ENCODE peak calls at places on chromosomes 11 and 22, in eight cellular contexts. H is tibial nerve; U is head of caudate nucleus; F is NCI-H1105 treated with DMSO at 0.1 percent for 48 hours; J is EH; P is astrocyte of the spinal cord; B is stimulated activated CD4-positive, alpha-beta T cell treated with anti-CD3 and anti-CD28 coated beads, Interleukin-4, amount 100 ng/mL, for 4 hours; L is IMR-90. X is an unnamed sample.

GRCh38 chr11:60625262-60625661 is 74.2 kb upstream of the MS4A8 start:
- DNase-seq in H (no peak), U (no peak), F (no peak), J (peak), P (peak), B (no peak), L (peak), X (no peak)

GRCh38 chr11:12827929-12828812 is 153.9 kb downstream of the TEAD1 start:
- DNase-seq in H (peak), U (peak), F (peak), J (peak), P (peak), B (no peak), L (peak), X (no peak)

GRCh38 chr11:126304457-126305072 is 705 bp downstream of the DCPS start:
- DNase-seq in H (no peak), U (no peak), F (no peak), J (no peak), P (no peak), B (no peak), L (no peak), X (no peak)

GRCh38 chr11:5304046-5304445 is 2.3 kb upstream of the OR51B4 start:
- DNase-seq in H (no peak), U (no peak), F (no peak), J (peak), P (no peak), B (no peak), L (no peak), X (no peak)

GRCh38 chr11:130636672-130637463 is 188.4 kb downstream of the ADAMTS15 start:
- DNase-seq in H (no peak), U (no peak), F (no peak), J (peak), P (peak), B (no peak), L (peak), X (no peak)

GRCh38 chr11:1572200-1573076 is at the start of gene DUSP8:
- DNase-seq in H (peak), U (peak), F (peak), J (peak), P (peak), B (peak), L (peak), X (peak)

GRCh38 chr11:113949891-113950290 is 25.0 kb upstream of the HTR3A start:
- DNase-seq in H (no peak), U (no peak), F (no peak), J (no peak), P (no peak), B (no peak), L (no peak), X (no peak)

GRCh38 chr22:45341503-45341902 is 31.8 kb downstream of the FAM118A start:
- DNase-seq in H (no peak), U (no peak), F (no peak), J (no peak), P (no peak), B (peak), L (no peak), X (no peak)

GRCh38 chr22:29205598-29206371 is at the start of gene EMID1:
- DNase-seq in H (no peak), U (no peak), F (peak), J (peak), P (no peak), B (no peak), L (peak), X (no peak)

GRCh38 chr11:57094206-57094940 is 87.4 kb upstream of the LRRC55 start:
- DNase-seq in H (no peak), U (no peak), F (no peak), J (peak), P (no peak), B (no peak), L (peak), X (no peak)

GRCh38 chr11:118592616-118593367 is 14.6 kb upstream of the PHLDB1 start:
- DNase-seq in H (no peak), U (peak), F (no peak), J (peak), P (peak), B (no peak), L (no peak), X (no peak)

GRCh38 chr22:46490538-46490937 is 46.9 kb downstream of the CELSR1 start:
- DNase-seq in H (no peak), U (no peak), F (no peak), J (no peak), P (no peak), B (no peak), L (no peak), X (no peak)

GRCh38 chr22:45511847-45512261 is 9.2 kb downstream of the FBLN1 start:
- DNase-seq in H (peak), U (no peak), F (no peak), J (peak), P (peak), B (no peak), L (peak), X (no peak)

GRCh38 chr11:2261436-2262230 is 8.8 kb downstream of the ASCL2 start:
- DNase-seq in H (no peak), U (no peak), F (no peak), J (no peak), P (no peak), B (no peak), L (no peak), X (no peak)

GRCh38 chr11:131033151-131033651 is 116.9 kb upstream of the SNX19 start:
- DNase-seq in H (no peak), U (no peak), F (no peak), J (peak), P (peak), B (no peak), L (peak), X (no peak)

GRCh38 chr11:123093686-123094085 is 31.8 kb upstream of the HSPA8 start:
- DNase-seq in H (no peak), U (no peak), F (no peak), J (no peak), P (no peak), B (no peak), L (no peak), X (no peak)

GRCh38 chr11:17351510-17352176 is at the start of gene NCR3LG1:
- DNase-seq in H (peak), U (peak), F (peak), J (peak), P (peak), B (peak), L (peak), X (peak)

GRCh38 chr11:19433367-19433766 is 192.6 kb upstream of the E2F8 start:
- DNase-seq in H (no peak), U (no peak), F (no peak), J (no peak), P (no peak), B (no peak), L (no peak), X (no peak)

GRCh38 chr11:64864473-64865285 is 13.7 kb downstream of the EHD1 start:
- DNase-seq in H (peak), U (peak), F (no peak), J (peak), P (peak), B (no peak), L (peak), X (no peak)